ENCODE peak calls at places on chromosomes 12 and 14, in nine cellular contexts. D is activated B cell treated with CpG ODN at 0.5 μM for 24 hours, R is fibroblast of mammary gland, K is epithelial cell of esophagus, Q is astrocyte, I is neural crest cell, F is fibroblast of lung, C is omental fat pad, V is lower lobe of right lung. O is an unnamed sample.

GRCh38 chr12:119208626-119209061 is 29.9 kb downstream of the HSPB8 start:
- DNase-seq in C (peak), D (no peak), V (peak), Q (no peak), F (peak), I (no peak), K (peak), R (peak), O (peak)

GRCh38 chr12:26845984-26846383 is 13.0 kb upstream of the ITPR2 start:
- DNase-seq in C (no peak), F (peak), Q (peak), R (peak), V (no peak), I (no peak), D (no peak), K (no peak), O (no peak)

GRCh38 chr14:38290601-38291190 is 34.8 kb upstream of the CLEC14A start:
- DNase-seq in V (no peak), Q (peak), D (no peak), C (no peak), K (peak), R (peak), F (peak), I (no peak), O (no peak)

GRCh38 chr14:91926131-91926890 is 21.2 kb downstream of the FBLN5 start:
- DNase-seq in Q (no peak), D (no peak), R (no peak), C (no peak), V (no peak), I (no peak), F (no peak), K (no peak), O (no peak)

GRCh38 chr14:34496007-34496678 is 34.1 kb upstream of the SPTSSA start:
- DNase-seq in V (no peak), F (no peak), I (no peak), K (no peak), Q (peak), D (no peak), C (no peak), R (no peak), O (no peak)

GRCh38 chr14:81137316-81137715 is 83.4 kb downstream of the GTF2A1 start:
- DNase-seq in C (no peak), I (no peak), F (peak), Q (peak), V (no peak), R (peak), D (no peak), K (peak), O (no peak)

GRCh38 chr14:25041898-25042297 is 8.0 kb downstream of the STXBP6 start:
- DNase-seq in K (no peak), I (no peak), F (no peak), Q (peak), V (no peak), R (no peak), D (no peak), C (no peak), O (no peak)

GRCh38 chr12:46147144-46147543 is 121.7 kb downstream of the SLC38A1 start:
- DNase-seq in F (no peak), Q (no peak), I (no peak), D (no peak), R (no peak), C (no peak), V (no peak), K (no peak), O (no peak)

GRCh38 chr12:117457189-117457588 is 95.8 kb upstream of the NOS1 start:
- DNase-seq in I (no peak), V (no peak), F (no peak), R (no peak), K (no peak), D (no peak), Q (no peak), C (no peak), O (no peak)

GRCh38 chr12:24561882-24562760 is 386.8 kb downstream of the BCAT1 start:
- DNase-seq in C (no peak), F (peak), Q (peak), D (peak), K (peak), R (peak), I (peak), V (peak), O (peak)

GRCh38 chr12:51972424-51972812 is 20.9 kb downstream of the ACVR1B start:
- DNase-seq in I (no peak), F (no peak), R (no peak), C (no peak), D (no peak), Q (no peak), K (no peak), V (no peak), O (no peak)

GRCh38 chr14:60734465-60735242 is at the start of gene MNAT1:
- DNase-seq in R (peak), I (peak), Q (peak), C (no peak), V (peak), F (peak), K (peak), D (peak), O (peak)

GRCh38 chr14:53055003-53055402 is 98.1 kb downstream of the DDHD1 start:
- DNase-seq in K (peak), R (peak), D (no peak), Q (peak), I (no peak), C (no peak), V (no peak), F (peak), O (no peak)

GRCh38 chr12:67141405-67142018 is 127.6 kb upstream of the CAND1 start:
- DNase-seq in D (no peak), V (no peak), I (no peak), F (no peak), K (no peak), R (no peak), C (no peak), Q (no peak), O (no peak)

GRCh38 chr12:47818701-47819543 is 781 bp downstream of the HDAC7 start:
- DNase-seq in C (no peak), V (peak), K (no peak), R (no peak), I (peak), Q (no peak), F (no peak), D (peak), O (no peak)

GRCh38 chr14:35553808-35554207 is 19.8 kb downstream of the INSM2 start:
- DNase-seq in C (no peak), Q (peak), K (no peak), D (no peak), R (no peak), I (no peak), F (no peak), V (no peak), O (no peak)

GRCh38 chr12:54134395-54134794 is 54.4 kb downstream of the SMUG1 start:
- DNase-seq in V (no peak), R (no peak), C (no peak), I (no peak), D (no peak), F (no peak), Q (no peak), K (no peak), O (no peak)

GRCh38 chr14:100747021-100747586 is 20.4 kb downstream of the DLK1 start:
- DNase-seq in D (no peak), C (no peak), K (peak), F (peak), V (peak), R (peak), Q (peak), I (no peak), O (no peak)

GRCh38 chr14:102415671-102416070 is 52.9 kb downstream of the TECPR2 start:
- DNase-seq in C (no peak), K (no peak), D (no peak), I (no peak), R (no peak), V (no peak), F (no peak), Q (no peak), O (peak)

GRCh38 chr14:74545386-74545785 is 51.8 kb downstream of the ISCA2 start:
- DNase-seq in I (no peak), Q (no peak), F (no peak), D (no peak), K (no peak), V (no peak), C (no peak), R (no peak), O (no peak)

GRCh38 chr12:3680919-3681594 is 71.9 kb downstream of the CRACR2A start:
- DNase-seq in C (no peak), K (peak), D (no peak), Q (no peak), I (no peak), F (peak), V (no peak), R (peak), O (no peak)

GRCh38 chr12:29609431-29610215 is 112.1 kb upstream of the OVCH1 start:
- DNase-seq in K (no peak), I (no peak), Q (no peak), V (no peak), R (no peak), D (no peak), C (no peak), F (no peak), O (no peak)

GRCh38 chr12:85424581-85425348 is 144.7 kb downstream of the ALX1 start:
- DNase-seq in C (no peak), F (peak), I (peak), Q (no peak), D (no peak), V (no peak), K (peak), R (peak), O (no peak)

GRCh38 chr14:99756796-99757195 is 36.4 kb upstream of the EML1 start:
- DNase-seq in V (peak), F (no peak), I (no peak), R (peak), C (no peak), K (no peak), Q (peak), D (no peak), O (no peak)

GRCh38 chr12:95390932-95391331 is 83.0 kb upstream of the METAP2 start:
- DNase-seq in V (no peak), F (no peak), C (no peak), R (no peak), K (no peak), I (no peak), Q (no peak), D (no peak), O (no peak)

GRCh38 chr14:106422066-106422465 is 895.7 kb downstream of the TMEM121 start:
- DNase-seq in I (no peak), C (no peak), V (no peak), Q (no peak), F (no peak), R (no peak), D (no peak), K (no peak), O (no peak)

GRCh38 chr12:85299058-85299457 is 19.0 kb downstream of the ALX1 start:
- DNase-seq in K (no peak), Q (no peak), I (no peak), D (no peak), F (no peak), C (no peak), V (no peak), R (no peak), O (no peak)

GRCh38 chr12:67534671-67535070 is 113.9 kb upstream of the DYRK2 start:
- DNase-seq in R (peak), Q (peak), I (no peak), F (peak), D (no peak), C (no peak), K (peak), V (no peak), O (no peak)

GRCh38 chr12:27527512-27527911 is 3.5 kb downstream of the PPFIBP1 start:
- DNase-seq in I (no peak), D (no peak), V (no peak), C (no peak), Q (no peak), R (no peak), F (no peak), K (no peak), O (no peak)

GRCh38 chr12:59972941-59973340 is 377.1 kb downstream of the SLC16A7 start:
- DNase-seq in F (peak), D (no peak), V (no peak), I (no peak), R (peak), C (no peak), K (peak), Q (peak), O (no peak)

GRCh38 chr12:101743242-101743641 is 4.0 kb upstream of the SYCP3 start:
- DNase-seq in D (no peak), K (no peak), V (no peak), R (no peak), I (no peak), C (no peak), F (no peak), Q (no peak), O (no peak)

GRCh38 chr12:131018808-131019397 is 65.2 kb downstream of the ADGRD1 start:
- DNase-seq in Q (no peak), V (no peak), F (no peak), K (no peak), I (no peak), C (no peak), D (no peak), R (no peak), O (no peak)

GRCh38 chr12:6181583-6182278 is 18.5 kb upstream of the CD9 start:
- DNase-seq in Q (no peak), C (no peak), F (peak), I (no peak), D (no peak), K (no peak), R (no peak), V (no peak), O (no peak)

GRCh38 chr12:121903202-121903601 is 14.6 kb downstream of the PSMD9 start:
- DNase-seq in R (no peak), D (no peak), C (no peak), K (no peak), I (no peak), Q (no peak), V (no peak), F (peak), O (no peak)

GRCh38 chr14:70785556-70785955 is 23.8 kb downstream of the MAP3K9 start:
- DNase-seq in Q (no peak), F (no peak), I (no peak), D (no peak), C (no peak), K (peak), R (peak), V (no peak), O (no peak)

GRCh38 chr14:67487937-67488893 is at the start of gene TMEM229B:
- DNase-seq in D (peak), K (no peak), C (no peak), I (no peak), R (no peak), V (peak), F (no peak), Q (no peak), O (no peak)

GRCh38 chr12:51320695-51321320 is 3.2 kb downstream of the BIN2 start:
- DNase-seq in F (no peak), V (no peak), R (peak), I (peak), K (no peak), C (no peak), D (no peak), Q (peak), O (no peak)

GRCh38 chr12:47534695-47535094 is 171.1 kb downstream of the RPAP3 start:
- DNase-seq in F (peak), Q (peak), V (no peak), I (no peak), D (no peak), R (peak), K (peak), C (no peak), O (no peak)

GRCh38 chr12:59372971-59373370 is 222.9 kb upstream of the SLC16A7 start:
- DNase-seq in I (no peak), V (no peak), C (no peak), D (no peak), K (peak), Q (peak), F (peak), R (peak), O (no peak)

GRCh38 chr14:105011312-105011990 is 9.4 kb downstream of the CDCA4 start:
- DNase-seq in R (no peak), I (no peak), F (no peak), V (no peak), K (no peak), Q (no peak), C (no peak), D (no peak), O (no peak)

GRCh38 chr14:105013150-105013787 is 7.6 kb downstream of the CDCA4 start:
- DNase-seq in R (no peak), D (no peak), F (no peak), V (no peak), I (no peak), Q (no peak), C (no peak), K (no peak), O (no peak)

GRCh38 chr14:105014032-105014431 is 6.9 kb downstream of the CDCA4 start:
- DNase-seq in K (no peak), C (no peak), R (no peak), Q (no peak), I (no peak), F (no peak), V (no peak), D (no peak), O (no peak)

GRCh38 chr14:105010891-105011291 is 10.0 kb downstream of the CDCA4 start:
- DNase-seq in V (no peak), C (no peak), F (no peak), K (no peak), D (no peak), I (no peak), R (no peak), Q (no peak), O (no peak)

GRCh38 chr14:105012171-105012985 is 8.5 kb downstream of the CDCA4 start:
- DNase-seq in V (no peak), K (peak), I (no peak), D (no peak), C (no peak), F (no peak), R (no peak), Q (no peak), O (no peak)
- TF ChIP-seq CTCF in V (peak), K (peak), I (peak), D (no peak), C (no peak), F (peak), R (no peak), Q (peak), O (peak)

DNA sequence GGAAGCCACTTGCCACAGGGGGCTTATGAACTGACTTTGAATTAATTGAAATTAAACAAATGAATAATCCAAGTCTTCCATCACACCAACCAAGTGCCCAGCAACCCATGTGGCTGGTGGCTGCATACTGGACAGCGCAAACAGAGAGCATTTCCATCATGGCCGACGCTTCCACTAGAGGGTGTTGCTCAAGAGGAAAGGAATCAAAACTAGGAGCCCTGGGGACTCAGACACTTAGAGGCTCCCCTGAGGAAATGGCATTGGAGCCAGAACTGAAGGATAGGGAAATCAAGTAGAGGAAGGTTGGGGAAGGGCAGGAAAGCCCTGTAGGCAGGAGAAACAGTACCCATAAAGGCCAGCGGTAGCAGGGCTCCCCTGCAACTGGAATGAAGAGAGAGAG is 50.6 kb upstream of the NUAK1 start:
- DNase-seq in V (no peak), C (no peak), F (no peak), K (no peak), R (no peak), D (no peak), Q (no peak), I (no peak), O (no peak)
- TF ChIP-seq CTCF in V (no peak), C (no peak), F (no peak), K (no peak), R (no peak), D (no peak), Q (no peak), I (no peak), O (no peak)

GRCh38 chr12:108854055-108854452 is 3.3 kb downstream of the SSH1 start:
- DNase-seq in D (no peak), R (peak), Q (peak), F (peak), I (no peak), V (no peak), C (no peak), K (peak), O (no peak)
- TF ChIP-seq CTCF in D (no peak), R (peak), Q (peak), F (peak), I (no peak), V (peak), C (no peak), K (peak), O (peak)

GRCh38 chr12:53049582-53050318 is at the start of gene TNS2:
- DNase-seq in C (no peak), I (no peak), D (no peak), V (peak), R (peak), Q (no peak), K (peak), F (peak), O (no peak)

GRCh38 chr12:53046655-53047220 is 3.1 kb upstream of the TNS2 start:
- DNase-seq in Q (peak), I (peak), C (no peak), R (peak), D (peak), V (peak), F (peak), K (peak), O (peak)

GRCh38 chr12:53048780-53049401 is 974 bp upstream of the TNS2 start:
- DNase-seq in F (peak), I (no peak), C (no peak), Q (no peak), R (peak), K (no peak), D (no peak), V (no peak), O (no peak)

GRCh38 chr12:53047221-53048032 is 2.4 kb upstream of the TNS2 start:
- DNase-seq in R (peak), D (peak), I (peak), K (peak), C (no peak), V (peak), F (peak), Q (peak), O (peak)

GRCh38 chr12:53048033-53048779 is 1.7 kb upstream of the TNS2 start:
- DNase-seq in Q (no peak), F (no peak), D (no peak), R (no peak), I (no peak), K (peak), V (peak), C (no peak), O (peak)
- TF ChIP-seq CTCF in Q (no peak), F (no peak), D (no peak), R (no peak), I (no peak), K (peak), V (peak), C (no peak), O (peak)

GRCh38 chr12:752673-753400 is 458 bp downstream of the WNK1 start:
- DNase-seq in I (peak), R (peak), K (peak), V (peak), C (no peak), Q (no peak), D (no peak), F (peak), O (peak)
- TF ChIP-seq CTCF in I (peak), R (no peak), K (no peak), V (peak), C (no peak), Q (no peak), D (no peak), F (no peak), O (no peak)

GRCh38 chr12:110355080-110355479 is 48.4 kb downstream of the ANAPC7 start:
- DNase-seq in Q (peak), C (no peak), K (peak), D (no peak), F (no peak), I (peak), V (no peak), R (no peak), O (no peak)
- TF ChIP-seq CTCF in Q (peak), C (no peak), K (peak), D (no peak), F (peak), I (peak), V (peak), R (peak), O (no peak)

GRCh38 chr14:89841855-89842254 is 112.7 kb downstream of the EFCAB11 start:
- DNase-seq in D (no peak), F (no peak), V (no peak), R (no peak), C (no peak), Q (no peak), I (no peak), K (no peak), O (no peak)
- TF ChIP-seq CTCF in D (no peak), F (no peak), V (no peak), R (no peak), C (no peak), Q (no peak), I (no peak), K (peak), O (no peak)

O was measured in dorsolateral prefrontal cortex.